ENCODE peak calls at places on chromosomes 2 and 18, in five cellular contexts. N is trophoblast cell, L is neuronal stem cell, U is H9, S is mesendoderm. J is an unnamed sample.

GRCh38 chr2:95020275-95021014 is 5.1 kb upstream of the MAL start:
- DNase-seq in N (no peak), L (no peak), U (no peak), S (no peak), J (no peak)

GRCh38 chr2:165632594-165632993 is 161.5 kb downstream of the GALNT3 start:
- DNase-seq in N (no peak), L (no peak), U (no peak), S (no peak), J (no peak)

GRCh38 chr2:148582679-148583511 is 61.7 kb upstream of the EPC2 start:
- DNase-seq in N (no peak), L (no peak), U (no peak), S (peak), J (peak)

GRCh38 chr2:115165529-115166109 is 723.2 kb downstream of the DPP10 start:
- DNase-seq in N (peak), L (peak), U (no peak), S (peak), J (peak)

GRCh38 chr2:10363861-10364610 is 61.3 kb downstream of the HPCAL1 start:
- DNase-seq in N (no peak), L (no peak), U (no peak), S (no peak), J (no peak)

GRCh38 chr18:36724591-36725001 is 104.2 kb downstream of the TPGS2 start:
- DNase-seq in N (no peak), L (no peak), U (no peak), S (no peak), J (peak)

GRCh38 chr18:73007195-73007934 is 139.6 kb upstream of the NETO1 start:
- DNase-seq in N (no peak), L (no peak), U (no peak), S (no peak), J (no peak)

GRCh38 chr2:102522890-102523289 is 49.9 kb downstream of the SLC9A4 start:
- DNase-seq in N (no peak), L (no peak), U (no peak), S (no peak), J (no peak)

GRCh38 chr2:36698978-36699377 is 2.5 kb downstream of the VIT start:
- DNase-seq in N (no peak), L (no peak), U (no peak), S (no peak), J (no peak)

GRCh38 chr2:61967262-61967661 is 61.8 kb downstream of the COMMD1 start:
- DNase-seq in N (no peak), L (no peak), U (no peak), S (no peak), J (peak)

GRCh38 chr2:45391866-45392265 is 219.2 kb downstream of the SRBD1 start:
- DNase-seq in N (no peak), L (no peak), U (no peak), S (peak), J (peak)

GRCh38 chr2:192814376-192814775 is 619.6 kb upstream of the TMEFF2 start:
- DNase-seq in N (peak), L (no peak), U (no peak), S (no peak), J (no peak)

GRCh38 chr2:85485815-85486214 is 53.2 kb upstream of the MAT2A start:
- DNase-seq in N (peak), L (no peak), U (no peak), S (no peak), J (no peak)

GRCh38 chr18:50727721-50728470 is 91.9 kb downstream of the MRO start:
- DNase-seq in N (no peak), L (no peak), U (no peak), S (no peak), J (no peak)

GRCh38 chr18:79597176-79598045 is 82.2 kb upstream of the CTDP1 start:
- DNase-seq in N (no peak), L (no peak), U (no peak), S (no peak), J (no peak)

GRCh38 chr18:62621546-62621945 is 93.8 kb upstream of the PHLPP1 start:
- DNase-seq in N (peak), L (no peak), U (no peak), S (no peak), J (no peak)

GRCh38 chr18:8003878-8004675 is 437.0 kb downstream of the PTPRM start:
- DNase-seq in N (no peak), L (no peak), U (no peak), S (no peak), J (peak)

GRCh38 chr2:15811367-15811766 is 129.0 kb upstream of the MYCN start:
- DNase-seq in N (no peak), L (peak), U (peak), S (peak), J (no peak)

GRCh38 chr18:47247036-47247832 is 4.2 kb downstream of the SKOR2 start:
- DNase-seq in N (no peak), L (no peak), U (peak), S (peak), J (no peak)

GRCh38 chr2:37543967-37544366 is 127.5 kb downstream of the CDC42EP3 start:
- DNase-seq in N (no peak), L (no peak), U (no peak), S (no peak), J (no peak)

GRCh38 chr2:107822302-107822701 is 4.4 kb upstream of the RGPD4 start:
- DNase-seq in N (no peak), L (no peak), U (no peak), S (no peak), J (no peak)

GRCh38 chr2:16614314-16614860 is 51.2 kb downstream of the CYRIA start:
- DNase-seq in N (no peak), L (no peak), U (no peak), S (peak), J (peak)

GRCh38 chr2:10188729-10189305 is 66.3 kb downstream of the RRM2 start:
- DNase-seq in N (no peak), L (no peak), U (no peak), S (no peak), J (no peak)

GRCh38 chr2:138716183-138716582 is 64.0 kb downstream of the NXPH2 start:
- DNase-seq in N (no peak), L (no peak), U (no peak), S (peak), J (no peak)

GRCh38 chr2:161814008-161814660 is 189.9 kb downstream of the SLC4A10 start:
- DNase-seq in N (no peak), L (no peak), U (no peak), S (no peak), J (no peak)

GRCh38 chr18:21101172-21101571 is 10.4 kb downstream of the ROCK1 start:
- DNase-seq in N (no peak), L (no peak), U (no peak), S (no peak), J (no peak)

GRCh38 chr2:43269706-43270105 is 43.3 kb upstream of the ZFP36L2 start:
- DNase-seq in N (no peak), L (no peak), U (no peak), S (no peak), J (peak)

GRCh38 chr2:119683074-119683716 is 4.2 kb downstream of the TMEM177 start:
- DNase-seq in N (no peak), L (no peak), U (no peak), S (no peak), J (no peak)

GRCh38 chr2:119682578-119682977 is 3.6 kb downstream of the TMEM177 start:
- DNase-seq in N (no peak), L (no peak), U (no peak), S (no peak), J (no peak)

GRCh38 chr2:119684553-119684952 is 5.6 kb downstream of the TMEM177 start:
- DNase-seq in N (no peak), L (no peak), U (no peak), S (no peak), J (no peak)

GRCh38 chr2:119681868-119682220 is 2.8 kb downstream of the TMEM177 start:
- DNase-seq in N (no peak), L (no peak), U (no peak), S (no peak), J (no peak)

DNA sequence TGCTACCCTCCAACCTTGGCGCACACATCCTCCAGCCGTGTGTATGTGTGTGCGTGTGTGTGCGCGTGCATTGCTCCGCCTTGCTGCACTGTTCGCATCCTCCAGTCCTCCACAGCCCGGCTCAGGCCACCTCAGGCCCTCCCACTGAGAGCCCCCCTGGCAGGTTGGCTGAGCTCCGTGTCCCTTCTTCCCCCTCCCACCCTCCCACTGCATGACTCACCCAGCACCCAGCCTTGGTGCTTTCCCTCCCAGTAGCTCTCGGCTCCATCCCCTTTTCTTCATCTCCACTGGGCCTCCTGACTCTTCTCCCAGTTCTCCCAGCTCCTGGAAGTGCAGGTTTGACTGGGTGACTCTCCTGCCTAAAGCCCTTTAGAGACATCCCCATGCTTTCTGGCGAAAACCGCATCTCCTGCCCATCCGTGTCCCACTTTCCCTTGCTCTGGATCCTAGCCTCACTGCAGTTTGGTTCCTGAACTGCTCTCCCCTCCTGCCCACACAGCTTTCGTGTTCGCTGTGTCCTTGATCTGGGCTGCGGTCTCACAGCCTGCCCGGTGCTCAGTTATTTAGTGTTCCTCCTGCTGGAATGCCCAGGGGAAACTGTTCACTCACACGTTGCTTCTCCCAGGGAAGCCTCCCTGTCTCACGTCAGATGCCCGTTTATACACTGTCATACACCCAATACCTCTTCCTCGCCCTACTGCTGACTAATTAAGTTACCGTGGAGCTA is 4.9 kb downstream of the TMEM177 start:
- DNase-seq in N (no peak), L (no peak), U (no peak), S (no peak), J (peak)
- H3K4ac ChIP-seq in N (no peak), L (no peak), U (no peak), S (no peak), J (no peak)

DNA sequence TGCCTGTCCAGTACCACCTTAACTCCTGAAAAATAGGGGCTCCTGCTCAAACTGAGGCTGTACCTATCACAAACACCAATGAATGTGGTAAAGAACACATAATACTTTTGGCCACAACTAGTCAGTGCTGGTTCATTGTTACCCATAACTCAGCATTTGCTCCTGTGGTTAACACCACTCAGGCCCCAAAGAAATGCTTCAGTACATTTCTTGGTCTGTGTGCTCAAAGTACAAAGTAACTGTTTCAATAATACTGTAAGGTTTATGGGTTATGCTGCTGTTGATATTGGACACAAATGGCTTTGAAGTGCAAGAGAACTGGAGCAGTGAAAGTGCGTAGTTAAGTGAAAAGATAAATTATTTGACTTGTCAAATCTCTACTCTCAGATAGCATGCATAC is 95.0 kb upstream of the TACR1 start:
- DNase-seq in N (no peak), L (no peak), U (no peak), S (no peak), J (no peak)
- H3K23ac ChIP-seq in N (no peak), L (no peak), U (no peak), S (no peak), J (no peak)

DNA sequence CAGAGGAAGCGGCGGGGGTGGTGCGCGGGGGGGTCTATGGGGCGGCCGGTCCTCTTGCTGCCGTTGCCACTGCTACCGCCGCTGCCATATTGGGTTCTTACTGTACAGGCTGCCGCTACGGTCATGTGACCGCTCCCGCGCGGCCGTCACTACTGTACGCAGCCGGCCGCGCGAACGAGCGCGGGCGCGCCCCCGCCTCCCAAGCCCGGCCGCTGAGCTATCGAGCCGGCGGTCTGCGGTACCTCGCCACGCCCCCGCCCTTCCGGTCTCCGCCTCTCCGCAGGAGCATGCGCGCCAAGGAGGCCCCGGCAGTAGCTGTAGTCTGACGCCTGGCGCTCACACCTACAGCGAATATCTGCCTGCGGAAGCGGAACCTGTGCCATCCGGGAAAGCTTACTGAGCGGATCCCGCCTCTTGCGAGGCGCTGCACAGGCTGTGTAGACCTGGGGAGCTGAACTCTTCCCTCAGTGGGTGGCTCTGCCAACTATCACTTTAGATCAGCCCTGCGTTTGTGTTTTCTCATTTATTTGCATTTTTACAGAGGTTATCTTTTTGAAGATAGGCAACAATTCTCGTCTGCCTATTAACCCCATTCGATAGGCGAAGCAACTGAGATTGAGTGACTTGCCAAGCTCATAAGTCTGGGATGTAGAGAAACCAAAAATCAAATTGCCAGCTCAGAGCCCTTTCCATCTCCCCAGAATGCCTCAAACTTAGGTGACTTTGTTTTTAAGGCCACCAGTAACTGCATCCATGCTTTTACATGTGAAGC is at the start of gene ASXL2:
- DNase-seq in N (peak), L (peak), U (peak), S (peak), J (peak)
- H3K4ac ChIP-seq in N (peak), L (no peak), U (no peak), S (peak), J (peak)

GRCh38 chr2:20052229-20052871 is 922 bp upstream of the LAPTM4A start:
- DNase-seq in N (no peak), L (no peak), U (no peak), S (peak), J (peak)

GRCh38 chr2:20051518-20052228 is at the start of gene LAPTM4A:
- DNase-seq in N (peak), L (peak), U (peak), S (peak), J (peak)

GRCh38 chr2:20049631-20050030 is 1.8 kb downstream of the LAPTM4A start:
- DNase-seq in N (no peak), L (peak), U (no peak), S (peak), J (peak)

GRCh38 chr2:20050104-20050711 is 1.2 kb downstream of the LAPTM4A start:
- DNase-seq in N (no peak), L (no peak), U (no peak), S (no peak), J (peak)

DNA sequence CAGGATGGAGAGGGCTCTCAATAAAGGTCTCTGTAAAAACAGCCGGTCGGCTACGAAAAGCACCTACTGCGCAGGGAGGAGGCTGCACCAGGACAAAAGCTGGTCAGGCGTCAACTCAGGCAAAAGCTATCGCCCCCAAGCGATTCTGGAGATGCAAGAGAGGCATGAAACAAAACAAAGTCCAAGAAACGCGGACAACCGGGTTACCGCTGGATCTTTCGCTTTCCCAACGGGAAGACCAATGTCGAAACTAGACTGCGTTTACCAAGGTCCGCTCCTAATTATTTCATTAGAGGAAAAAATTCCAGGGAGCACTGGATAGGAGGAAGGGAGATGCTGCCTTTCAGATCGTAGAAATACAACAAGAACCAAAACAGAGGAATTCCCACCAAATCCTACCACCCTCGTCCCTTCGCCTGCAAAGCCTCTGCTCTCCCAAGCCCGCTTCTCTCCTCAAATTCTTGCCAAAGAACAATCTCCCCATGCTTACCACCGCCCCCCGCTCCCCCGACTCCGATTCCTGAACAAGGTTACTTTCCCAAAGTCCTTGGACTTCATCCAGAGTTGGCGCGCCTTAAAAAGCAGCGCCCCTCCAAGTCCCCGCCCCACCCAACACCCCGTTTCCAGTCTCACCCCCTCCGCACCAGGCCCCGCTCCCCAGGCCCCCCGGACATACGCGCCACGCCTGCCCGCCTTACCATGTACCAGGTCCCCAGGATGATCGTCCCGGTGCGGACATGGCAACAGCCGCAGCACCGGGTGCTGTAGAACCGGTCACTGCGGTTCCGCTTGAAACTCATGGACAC is 513 bp downstream of the LAPTM4A start:
- DNase-seq in N (peak), L (peak), U (peak), S (peak), J (peak)
- H3K23ac ChIP-seq in N (no peak), L (peak), U (no peak), S (peak), J (peak)

DNA sequence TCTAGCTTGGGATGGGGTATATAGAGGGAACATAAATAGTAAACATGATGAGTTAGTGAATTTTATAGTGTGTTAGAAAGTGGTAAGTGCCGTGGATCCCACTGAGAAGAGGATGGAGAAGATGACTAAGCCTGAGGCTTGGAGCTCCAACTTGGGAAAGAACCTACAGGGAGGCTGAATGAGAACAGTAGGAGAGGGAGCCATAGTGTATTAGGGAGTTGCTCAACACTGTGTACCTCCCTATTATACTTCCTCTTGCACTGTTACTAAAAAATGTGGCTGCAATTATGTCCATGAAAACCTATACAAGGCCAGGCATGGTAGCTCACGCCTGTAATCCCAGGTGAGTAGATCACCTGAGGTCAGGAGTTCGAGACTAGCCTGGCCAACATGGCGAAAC is 2.9 kb upstream of the SLC19A3 start:
- DNase-seq in N (no peak), L (no peak), U (no peak), S (no peak), J (no peak)
- H3K4ac ChIP-seq in N (no peak), L (no peak), U (no peak), S (no peak), J (no peak)

GRCh38 chr2:88624477-88624876 is 2.8 kb downstream of the EIF2AK3 start:
- DNase-seq in N (no peak), L (no peak), U (no peak), S (no peak), J (no peak)

GRCh38 chr2:88628569-88628939 is 1.3 kb upstream of the EIF2AK3 start:
- DNase-seq in N (no peak), L (no peak), U (no peak), S (no peak), J (no peak)

GRCh38 chr2:88626171-88627054 is 851 bp downstream of the EIF2AK3 start:
- DNase-seq in N (peak), L (peak), U (peak), S (peak), J (no peak)

GRCh38 chr2:88627856-88628568 is 748 bp upstream of the EIF2AK3 start:
- DNase-seq in N (peak), L (no peak), U (peak), S (peak), J (peak)

DNA sequence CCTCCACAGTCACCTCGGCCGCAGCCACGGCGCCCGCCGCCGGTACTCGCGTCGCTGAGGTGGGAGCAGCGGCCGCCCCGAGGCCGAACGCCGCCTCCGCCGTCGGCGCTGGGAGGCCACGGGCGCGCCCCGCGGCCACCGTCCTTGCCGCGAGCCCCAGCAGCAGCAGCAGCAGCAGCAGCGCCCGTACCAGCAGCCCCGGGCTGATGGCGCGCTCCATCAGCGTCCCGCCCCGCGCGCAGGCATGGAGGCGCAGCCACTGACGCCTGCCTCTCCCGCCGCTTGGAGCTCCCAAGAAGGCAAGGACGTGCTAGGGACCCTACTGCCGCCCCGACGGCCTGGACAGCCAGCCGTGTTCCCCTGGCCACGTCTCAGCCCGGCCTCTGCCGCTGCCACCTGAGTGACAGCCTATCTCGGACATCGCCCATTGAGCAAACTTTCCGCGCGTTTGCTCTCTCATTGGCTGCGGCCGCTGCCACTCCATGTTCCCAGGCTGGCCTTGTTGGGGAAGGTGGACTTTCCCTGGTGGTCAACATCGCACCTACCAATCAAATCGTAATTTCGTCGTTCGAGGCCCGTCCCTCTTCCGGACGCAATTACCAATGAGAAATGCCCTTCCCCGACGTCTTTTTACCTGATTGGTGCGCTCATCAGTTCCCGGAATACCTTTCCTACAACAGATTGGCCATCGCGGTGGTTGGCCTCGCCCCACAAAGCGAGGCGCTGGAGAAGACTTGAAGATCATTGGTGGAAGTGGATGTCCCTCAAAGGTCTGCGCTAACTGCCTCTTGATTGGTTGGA is at the start of gene EIF2AK3:
- DNase-seq in N (peak), L (peak), U (peak), S (peak), J (peak)
- H3K23ac ChIP-seq in N (no peak), L (peak), U (no peak), S (peak), J (peak)

J was measured in IMR-90.